ENCODE peak calls at places on chromosome 3, in five cellular contexts. One of them, this sample, is unnamed.

GRCh38 chr3:151971814-151972579 is 98.6 kb downstream of the SUCNR1 start:
- DNase-seq in HCT116: peak
- DNase-seq in HepG2: peak
- DNase-seq in GM12878: no peak
- DNase-seq in K562: no peak
- DNase-seq in this sample: no peak

GRCh38 chr3:190972840-190973270 is 110.4 kb upstream of the GMNC start:
- DNase-seq in HCT116: no peak
- DNase-seq in HepG2: no peak
- DNase-seq in GM12878: no peak
- DNase-seq in K562: no peak
- DNase-seq in this sample: no peak

GRCh38 chr3:44104668-44105321 is 136.9 kb upstream of the TOPAZ1 start:
- DNase-seq in HCT116: peak
- DNase-seq in HepG2: no peak
- DNase-seq in GM12878: peak
- DNase-seq in K562: no peak
- DNase-seq in this sample: no peak

GRCh38 chr3:38348903-38349302 is 2.3 kb downstream of the XYLB start:
- DNase-seq in HCT116: no peak
- DNase-seq in HepG2: no peak
- DNase-seq in GM12878: no peak
- DNase-seq in K562: no peak
- DNase-seq in this sample: peak

GRCh38 chr3:49636883-49637609 is 37.1 kb upstream of the APEH start:
- DNase-seq in HCT116: no peak
- DNase-seq in HepG2: no peak
- DNase-seq in GM12878: no peak
- DNase-seq in K562: no peak
- DNase-seq in this sample: no peak

GRCh38 chr3:124976378-124976777 is 41.8 kb upstream of the MUC13 start:
- DNase-seq in HCT116: no peak
- DNase-seq in HepG2: no peak
- DNase-seq in GM12878: no peak
- DNase-seq in K562: no peak
- DNase-seq in this sample: no peak

GRCh38 chr3:62672988-62673313 is 202.3 kb downstream of the CADPS start:
- DNase-seq in HCT116: no peak
- DNase-seq in HepG2: no peak
- DNase-seq in GM12878: no peak
- DNase-seq in K562: no peak
- DNase-seq in this sample: no peak

GRCh38 chr3:30112904-30113484 is 493.4 kb upstream of the TGFBR2 start:
- DNase-seq in HCT116: peak
- DNase-seq in HepG2: peak
- DNase-seq in GM12878: no peak
- DNase-seq in K562: no peak
- DNase-seq in this sample: no peak

GRCh38 chr3:155744626-155745324 is at the start of gene PLCH1:
- DNase-seq in HCT116: peak
- DNase-seq in HepG2: peak
- DNase-seq in GM12878: no peak
- DNase-seq in K562: peak
- DNase-seq in this sample: peak

GRCh38 chr3:177554900-177555759 is 357.8 kb upstream of the TBL1XR1 start:
- DNase-seq in HCT116: no peak
- DNase-seq in HepG2: no peak
- DNase-seq in GM12878: no peak
- DNase-seq in K562: no peak
- DNase-seq in this sample: no peak

GRCh38 chr3:100833483-100833882 is 124.2 kb downstream of the TFG start:
- DNase-seq in HCT116: no peak
- DNase-seq in HepG2: peak
- DNase-seq in GM12878: no peak
- DNase-seq in K562: no peak
- DNase-seq in this sample: no peak

GRCh38 chr3:183825380-183826161 is at the start of gene MAP6D1:
- DNase-seq in HCT116: peak
- DNase-seq in HepG2: no peak
- DNase-seq in GM12878: no peak
- DNase-seq in K562: no peak
- DNase-seq in this sample: peak

GRCh38 chr3:156291269-156292123 is 171.1 kb downstream of the KCNAB1 start:
- DNase-seq in HCT116: no peak
- DNase-seq in HepG2: no peak
- DNase-seq in GM12878: no peak
- DNase-seq in K562: no peak
- DNase-seq in this sample: peak

GRCh38 chr3:128820252-128820839 is 59.1 kb upstream of the ACAD9 start:
- DNase-seq in HCT116: no peak
- DNase-seq in HepG2: no peak
- DNase-seq in GM12878: no peak
- DNase-seq in K562: no peak
- DNase-seq in this sample: no peak

GRCh38 chr3:184305577-184305976 is 6.5 kb downstream of the PSMD2 start:
- DNase-seq in HCT116: no peak
- DNase-seq in HepG2: no peak
- DNase-seq in GM12878: no peak
- DNase-seq in K562: no peak
- DNase-seq in this sample: no peak

GRCh38 chr3:171811913-171812321 is 1.6 kb upstream of the PLD1 start:
- DNase-seq in HCT116: no peak
- DNase-seq in HepG2: no peak
- DNase-seq in GM12878: no peak
- DNase-seq in K562: no peak
- DNase-seq in this sample: no peak

GRCh38 chr3:193522473-193522872 is 32.2 kb downstream of the ATP13A4 start:
- DNase-seq in HCT116: no peak
- DNase-seq in HepG2: no peak
- DNase-seq in GM12878: no peak
- DNase-seq in K562: no peak
- DNase-seq in this sample: no peak

GRCh38 chr3:30370681-30371271 is 235.6 kb upstream of the TGFBR2 start:
- DNase-seq in HCT116: no peak
- DNase-seq in HepG2: peak
- DNase-seq in GM12878: no peak
- DNase-seq in K562: no peak
- DNase-seq in this sample: no peak

GRCh38 chr3:186825294-186825821 is 17.2 kb upstream of the ADIPOQ start:
- DNase-seq in HCT116: no peak
- DNase-seq in HepG2: no peak
- DNase-seq in GM12878: no peak
- DNase-seq in K562: peak
- DNase-seq in this sample: peak

GRCh38 chr3:136716629-136717028 is 35.5 kb downstream of the STAG1 start:
- DNase-seq in HCT116: no peak
- DNase-seq in HepG2: no peak
- DNase-seq in GM12878: no peak
- DNase-seq in K562: no peak
- DNase-seq in this sample: no peak

GRCh38 chr3:102224171-102224570 is 210.6 kb upstream of the ZPLD1 start:
- DNase-seq in HCT116: no peak
- DNase-seq in HepG2: peak
- DNase-seq in GM12878: no peak
- DNase-seq in K562: no peak
- DNase-seq in this sample: no peak

GRCh38 chr3:13647314-13648059 is 98.6 kb downstream of the FBLN2 start:
- DNase-seq in HCT116: no peak
- DNase-seq in HepG2: no peak
- DNase-seq in GM12878: no peak
- DNase-seq in K562: peak
- DNase-seq in this sample: no peak

GRCh38 chr3:94099311-94099710 is 36.5 kb downstream of the NSUN3 start:
- DNase-seq in HCT116: no peak
- DNase-seq in HepG2: no peak
- DNase-seq in GM12878: no peak
- DNase-seq in K562: no peak
- DNase-seq in this sample: no peak

GRCh38 chr3:32958509-32958908 is 7.1 kb downstream of the CCR4 start:
- DNase-seq in HCT116: no peak
- DNase-seq in HepG2: peak
- DNase-seq in GM12878: no peak
- DNase-seq in K562: no peak
- DNase-seq in this sample: no peak

GRCh38 chr3:130789678-130790340 is 43.2 kb upstream of the PIK3R4 start:
- DNase-seq in HCT116: no peak
- DNase-seq in HepG2: no peak
- DNase-seq in GM12878: no peak
- DNase-seq in K562: peak
- DNase-seq in this sample: no peak

GRCh38 chr3:140163159-140163763 is 228.3 kb downstream of the CLSTN2 start:
- DNase-seq in HCT116: no peak
- DNase-seq in HepG2: no peak
- DNase-seq in GM12878: no peak
- DNase-seq in K562: no peak
- DNase-seq in this sample: no peak

GRCh38 chr3:18444597-18445420 is 19.7 kb upstream of the SATB1 start:
- DNase-seq in HCT116: no peak
- DNase-seq in HepG2: peak
- DNase-seq in GM12878: no peak
- DNase-seq in K562: peak
- DNase-seq in this sample: no peak

GRCh38 chr3:100436951-100437350 is 35.6 kb downstream of the LNP1 start:
- DNase-seq in HCT116: no peak
- DNase-seq in HepG2: no peak
- DNase-seq in GM12878: no peak
- DNase-seq in K562: no peak
- DNase-seq in this sample: no peak

GRCh38 chr3:106399208-106399607 is 530.4 kb upstream of the CBLB start:
- DNase-seq in HCT116: no peak
- DNase-seq in HepG2: no peak
- DNase-seq in GM12878: no peak
- DNase-seq in K562: no peak
- DNase-seq in this sample: no peak

GRCh38 chr3:23448998-23449537 is 245.9 kb downstream of the UBE2E2 start:
- DNase-seq in HCT116: no peak
- DNase-seq in HepG2: no peak
- DNase-seq in GM12878: no peak
- DNase-seq in K562: no peak
- DNase-seq in this sample: no peak

GRCh38 chr3:14864131-14864530 is 45.4 kb downstream of the FGD5 start:
- DNase-seq in HCT116: no peak
- DNase-seq in HepG2: no peak
- DNase-seq in GM12878: no peak
- DNase-seq in K562: no peak
- DNase-seq in this sample: no peak

GRCh38 chr3:14861451-14862302 is 42.9 kb downstream of the FGD5 start:
- DNase-seq in HCT116: no peak
- DNase-seq in HepG2: no peak
- DNase-seq in GM12878: no peak
- DNase-seq in K562: no peak
- DNase-seq in this sample: no peak

GRCh38 chr3:14862303-14862660 is 43.5 kb downstream of the FGD5 start:
- DNase-seq in HCT116: no peak
- DNase-seq in HepG2: no peak
- DNase-seq in GM12878: no peak
- DNase-seq in K562: no peak
- DNase-seq in this sample: no peak

GRCh38 chr3:14862661-14863230 is 44.0 kb downstream of the FGD5 start:
- DNase-seq in HCT116: no peak
- DNase-seq in HepG2: no peak
- DNase-seq in GM12878: no peak
- DNase-seq in K562: no peak
- DNase-seq in this sample: no peak

GRCh38 chr3:14863324-14864100 is 44.8 kb downstream of the FGD5 start:
- DNase-seq in HCT116: no peak
- DNase-seq in HepG2: no peak
- DNase-seq in GM12878: no peak
- DNase-seq in K562: no peak
- DNase-seq in this sample: peak
- TF ChIP-seq SRF in HCT116: no peak
- TF ChIP-seq SRF in HepG2: no peak
- TF ChIP-seq SRF in GM12878: no peak
- TF ChIP-seq SRF in K562: no peak
- TF ChIP-seq SRF in this sample: no peak

DNA sequence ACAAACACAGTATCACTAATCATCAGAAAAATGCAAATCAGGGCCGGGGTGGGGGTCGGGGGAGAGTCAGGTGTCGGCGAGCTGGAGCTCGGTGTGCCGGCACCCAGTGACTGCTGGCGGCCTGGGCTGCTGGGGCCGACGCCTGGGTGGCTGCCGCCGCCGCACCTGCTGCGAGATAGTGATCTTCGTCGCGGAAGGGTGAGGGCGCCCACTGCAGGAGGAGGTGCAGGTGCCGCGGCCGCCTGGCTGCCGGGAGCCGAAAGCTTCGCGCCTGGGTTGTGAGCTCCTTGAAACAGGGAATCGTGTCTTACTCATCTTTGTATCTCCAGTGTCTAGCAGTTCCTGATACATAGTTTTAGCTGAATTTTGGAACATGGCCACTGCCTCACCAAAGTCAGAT is 64.0 kb upstream of the CPOX start:
- DNase-seq in HCT116: peak
- DNase-seq in HepG2: no peak
- DNase-seq in GM12878: no peak
- DNase-seq in K562: peak
- DNase-seq in this sample: peak
- TF ChIP-seq SRF in HCT116: no peak
- TF ChIP-seq SRF in HepG2: no peak
- TF ChIP-seq SRF in GM12878: no peak
- TF ChIP-seq SRF in K562: no peak
- TF ChIP-seq SRF in this sample: no peak

GRCh38 chr3:153209596-153209995 is 47.6 kb downstream of the RAP2B start:
- DNase-seq in HCT116: peak
- DNase-seq in HepG2: no peak
- DNase-seq in GM12878: no peak
- DNase-seq in K562: no peak
- DNase-seq in this sample: peak
- TF ChIP-seq SRF in HCT116: peak
- TF ChIP-seq SRF in HepG2: no peak
- TF ChIP-seq SRF in GM12878: no peak
- TF ChIP-seq SRF in K562: no peak
- TF ChIP-seq SRF in this sample: no peak

DNA sequence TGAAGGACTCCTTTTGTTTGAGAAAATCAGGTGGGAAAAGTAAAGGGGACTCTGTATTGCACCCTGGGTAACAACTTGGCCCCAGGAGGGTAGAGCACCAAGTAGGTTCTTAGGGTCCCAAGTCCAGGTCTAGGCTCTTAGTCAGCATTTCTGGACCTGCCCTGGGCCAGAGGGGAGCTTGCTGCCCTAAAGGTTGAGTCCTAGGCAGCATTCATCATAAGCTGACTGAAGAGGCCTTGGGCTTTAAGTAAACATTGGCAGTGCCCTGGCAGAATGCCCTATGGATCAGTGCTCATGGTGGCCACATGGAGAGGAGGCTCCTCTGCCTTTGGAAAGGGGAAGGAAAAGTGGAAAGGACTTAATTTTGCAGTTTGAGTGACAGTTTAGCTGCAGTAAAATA is 268.5 kb upstream of the CTNNB1 start:
- DNase-seq in HCT116: no peak
- DNase-seq in HepG2: no peak
- DNase-seq in GM12878: no peak
- DNase-seq in K562: no peak
- DNase-seq in this sample: no peak
- TF ChIP-seq SRF in HCT116: no peak
- TF ChIP-seq SRF in HepG2: no peak
- TF ChIP-seq SRF in GM12878: no peak
- TF ChIP-seq SRF in K562: no peak
- TF ChIP-seq SRF in this sample: no peak